ENCODE peak calls at places on chromosomes 4 and X, in ten cellular contexts. G is IMR-90; S is right cardiac atrium; U is CD8-positive, alpha-beta memory T cell; F is AG09309; C is fibroblast of the aortic adventitia; R is tibial nerve; E is transverse colon; I is mammary epithelial cell; J is H7. P is an unnamed sample.

GRCh38 chrX:104697264-104697663 is 131.3 kb downstream of the IL1RAPL2 start:
- DNase-seq in G (no peak), S (no peak), U (no peak), F (no peak), C (no peak), R (no peak), E (no peak), I (no peak), J (no peak), P (peak; percentile 13)

GRCh38 chr4:42612898-42613297 is 44.0 kb downstream of the ATP8A1 start:
- DNase-seq in G (no peak), S (no peak), U (no peak), F (no peak), C (no peak), R (no peak), E (no peak), I (no peak), J (no peak), P (no peak)

GRCh38 chr4:54784188-54784671 is 126.5 kb downstream of the KIT start:
- DNase-seq in G (peak; percentile 91), S (peak; percentile 86), U (no peak), F (peak; percentile 79), C (peak; percentile 92), R (peak; percentile 74), E (peak; percentile 70), I (no peak), J (no peak), P (peak; percentile 89)

GRCh38 chr4:165560941-165561340 is 182.1 kb downstream of the CPE start:
- DNase-seq in G (no peak), S (no peak), U (no peak), F (no peak), C (peak; percentile 46), R (no peak), E (no peak), I (no peak), J (no peak), P (peak; percentile 37)

GRCh38 chr4:163901305-163901704 is 406.8 kb downstream of the TMA16 start:
- DNase-seq in G (no peak), S (no peak), U (no peak), F (no peak), C (no peak), R (no peak), E (no peak), I (no peak), J (peak; percentile 15), P (no peak)

GRCh38 chrX:14064632-14065432 is 35.1 kb upstream of the GEMIN8 start:
- DNase-seq in G (peak; percentile 51), S (no peak), U (no peak), F (no peak), C (peak; percentile 21), R (no peak), E (peak; percentile 38), I (peak; percentile 35), J (no peak), P (peak; percentile 8)

GRCh38 chr4:77006753-77007355 is 57.3 kb downstream of the SEPTIN11 start:
- DNase-seq in G (no peak), S (no peak), U (no peak), F (no peak), C (no peak), R (no peak), E (no peak), I (no peak), J (no peak), P (no peak)

GRCh38 chrX:39883664-39884063 is 214.1 kb downstream of the BCOR start:
- DNase-seq in G (no peak), S (no peak), U (peak; percentile 15), F (no peak), C (no peak), R (no peak), E (no peak), I (no peak), J (no peak), P (no peak)

GRCh38 chrX:103688949-103689348 is 2.5 kb upstream of the MORF4L2 start:
- DNase-seq in G (peak; percentile 44), S (no peak), U (peak; percentile 24), F (no peak), C (peak; percentile 58), R (no peak), E (no peak), I (peak; percentile 30), J (no peak), P (peak; percentile 45)

GRCh38 chrX:103685396-103685795 is 1.1 kb downstream of the MORF4L2 start:
- DNase-seq in G (no peak), S (no peak), U (no peak), F (no peak), C (peak; percentile 24), R (no peak), E (no peak), I (no peak), J (no peak), P (peak; percentile 21)

GRCh38 chrX:103687696-103688191 is 1.2 kb upstream of the MORF4L2 start:
- DNase-seq in G (peak; percentile 73), S (peak; percentile 63), U (peak; percentile 44), F (peak; percentile 34), C (peak; percentile 85), R (peak; percentile 54), E (peak; percentile 67), I (peak; percentile 62), J (peak; percentile 70), P (peak; percentile 83)

GRCh38 chrX:103686199-103687072 is at the start of gene MORF4L2:
- DNase-seq in G (peak; percentile 99), S (peak; percentile 90), U (peak; percentile 92), F (peak; percentile 99), C (peak; percentile 99), R (peak; percentile 77), E (peak; percentile 93), I (peak; percentile 97), J (peak; percentile 74), P (peak; percentile 99)

DNA sequence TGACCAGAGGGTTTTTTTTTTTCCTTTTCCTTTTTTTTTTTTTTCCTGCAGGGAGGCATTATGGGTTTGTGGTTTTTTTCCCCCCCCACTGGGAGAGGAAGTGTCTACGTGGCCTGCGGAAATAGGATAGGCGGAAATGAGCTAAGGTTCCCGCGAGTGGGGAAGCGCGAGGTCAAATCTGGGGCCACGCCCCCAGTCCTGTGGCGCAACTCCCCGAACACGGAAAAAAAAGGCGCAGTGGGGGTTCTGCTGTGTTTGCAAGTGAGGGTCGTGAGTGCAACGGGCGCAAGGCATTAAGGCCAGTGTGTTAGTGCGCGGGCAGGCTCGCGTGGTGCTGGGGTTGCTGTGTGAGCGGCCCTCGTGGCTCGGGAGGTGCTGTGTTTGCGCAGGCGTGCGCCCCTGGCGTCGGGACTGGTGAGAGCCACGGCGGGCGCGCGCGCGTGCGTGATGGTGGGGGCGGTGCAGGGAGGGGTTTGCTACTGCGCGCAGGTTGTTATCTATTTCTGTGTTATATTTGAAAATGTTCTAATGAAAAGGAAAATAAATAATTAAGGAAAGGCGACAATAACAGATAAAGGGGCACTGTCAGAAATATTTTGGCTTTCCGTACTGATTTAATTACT is 685 bp upstream of the MORF4L2 start:
- DNase-seq in G (peak; percentile 76), S (peak; percentile 89), U (peak; percentile 87), F (peak; percentile 32), C (no peak), R (peak; percentile 86), E (peak; percentile 88), I (no peak), J (peak; percentile 63), P (no peak)
- H3K4me3 ChIP-seq in G (peak overlapping the region; percentile 75), S (peak overlapping the region; percentile 83), U (peak overlapping the region; percentile 94), F (peak overlapping the region; percentile 73), C (peak overlapping the region; percentile 76), R (peak overlapping the region; percentile 43), E (peak overlapping the region; percentile 40), I (peak overlapping the region; percentile 70), J (peak overlapping the region; percentile 80), P (peak overlapping the region; percentile 73)

GRCh38 chr4:113575391-113575790 is 186.1 kb downstream of the CAMK2D start:
- DNase-seq in G (peak; percentile 60), S (no peak), U (no peak), F (no peak), C (peak; percentile 64), R (no peak), E (no peak), I (peak; percentile 13), J (no peak), P (peak; percentile 65)

GRCh38 chr4:113572620-113573019 is 188.9 kb downstream of the CAMK2D start:
- DNase-seq in G (no peak), S (no peak), U (no peak), F (no peak), C (no peak), R (no peak), E (no peak), I (no peak), J (no peak), P (no peak)

GRCh38 chr4:113579360-113579759 is 182.2 kb downstream of the CAMK2D start:
- DNase-seq in G (no peak), S (no peak), U (no peak), F (no peak), C (no peak), R (no peak), E (no peak), I (no peak), J (no peak), P (no peak)

GRCh38 chr4:113576947-113577678 is 184.4 kb downstream of the CAMK2D start:
- DNase-seq in G (no peak), S (no peak), U (no peak), F (no peak), C (no peak), R (no peak), E (no peak), I (no peak), J (no peak), P (no peak)

DNA sequence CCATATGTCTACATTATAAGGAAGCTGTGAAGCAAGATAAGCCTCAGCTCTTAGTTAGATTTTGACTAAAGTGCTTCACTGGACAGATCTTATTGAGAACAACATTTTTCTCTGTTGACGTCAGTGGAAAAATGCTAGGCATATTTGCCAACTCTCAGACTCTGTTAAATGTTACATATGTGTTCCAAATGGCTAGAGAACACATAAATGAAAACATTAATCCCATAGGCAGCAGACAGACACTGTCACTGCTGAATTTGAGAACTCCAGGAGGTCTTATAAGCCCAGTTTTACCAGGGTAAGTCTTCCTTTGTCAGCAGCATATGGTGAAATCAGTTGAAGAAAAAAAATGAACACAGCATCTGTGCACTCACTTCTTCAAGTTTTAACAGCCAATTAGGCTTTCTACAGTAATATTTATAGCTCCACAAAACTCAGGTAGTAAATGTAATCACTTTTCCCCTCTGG is 186.9 kb downstream of the CAMK2D start:
- DNase-seq in G (peak; percentile 80), S (no peak), U (no peak), F (no peak), C (peak; percentile 88), R (no peak), E (no peak), I (peak; percentile 11), J (no peak), P (peak; percentile 67)
- H3K4me3 ChIP-seq in G (no peak overlapping the region), S (no peak overlapping the region), U (no peak overlapping the region), F (no peak overlapping the region), C (no peak overlapping the region), R (no peak overlapping the region), E (no peak overlapping the region), I (no peak overlapping the region), J (no peak overlapping the region), P (no peak overlapping the region)

DNA sequence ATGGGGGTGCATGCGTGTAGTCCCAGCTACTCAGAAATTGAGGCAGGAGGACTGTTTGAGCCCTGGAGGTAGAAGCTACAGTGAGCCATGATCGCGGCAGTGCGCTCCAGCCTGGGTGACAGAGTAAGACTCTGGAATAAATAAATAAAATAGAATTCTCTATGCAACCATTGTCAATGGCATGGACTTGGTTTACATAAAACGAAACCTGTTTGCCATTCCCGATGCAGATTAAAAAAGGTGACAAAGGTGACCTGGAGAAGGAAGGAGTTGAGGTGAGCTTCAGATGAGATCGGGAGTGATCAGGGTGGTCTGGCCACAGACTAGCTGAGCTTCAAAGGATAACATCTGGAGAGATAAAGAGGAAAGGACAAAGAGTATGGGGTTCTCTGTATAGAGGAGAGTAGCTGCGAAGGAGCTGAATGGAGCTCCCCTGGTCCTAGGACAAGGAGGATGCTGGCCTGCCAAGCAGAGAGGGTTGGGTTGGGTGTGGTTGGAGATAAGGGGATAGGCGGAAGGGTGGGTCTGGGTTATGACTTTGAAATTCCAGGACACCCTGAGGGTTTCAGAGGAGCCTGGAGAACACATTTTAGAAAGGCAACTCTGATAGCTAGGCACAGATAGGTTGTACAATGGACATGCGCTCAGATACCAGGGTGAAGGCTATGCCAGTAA is 98.6 kb downstream of the RBM47 start:
- DNase-seq in G (no peak), S (peak; percentile 27), U (no peak), F (no peak), C (no peak), R (no peak), E (peak; percentile 81), I (no peak), J (no peak), P (no peak)
- H3K4me3 ChIP-seq in G (no peak overlapping the region), S (no peak overlapping the region), U (no peak overlapping the region), F (no peak overlapping the region), C (no peak overlapping the region), R (no peak overlapping the region), E (no peak overlapping the region), I (no peak overlapping the region), J (no peak overlapping the region), P (no peak overlapping the region)

DNA sequence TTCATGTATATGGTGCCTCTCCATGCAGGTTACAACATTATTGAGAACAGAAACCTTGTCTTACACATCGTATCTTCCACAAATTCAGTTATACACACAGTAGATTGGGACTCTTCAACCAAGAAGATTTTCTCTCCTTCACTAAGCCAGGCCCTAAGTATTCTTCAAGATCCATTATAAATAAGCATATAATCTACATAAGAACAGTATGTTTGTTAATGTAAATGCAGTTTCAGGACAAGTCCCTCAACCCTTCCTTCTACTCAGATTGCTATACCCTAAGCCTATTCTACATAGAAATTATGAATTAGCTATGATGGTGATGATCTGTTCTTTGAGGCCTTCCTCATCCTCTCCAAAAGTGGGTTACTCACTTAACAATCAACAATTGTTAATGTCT is 41.2 kb downstream of the COL4A6 start:
- DNase-seq in G (no peak), S (no peak), U (no peak), F (no peak), C (no peak), R (no peak), E (no peak), I (no peak), J (no peak), P (no peak)
- H3K4me3 ChIP-seq in G (no peak overlapping the region), S (no peak overlapping the region), U (no peak overlapping the region), F (no peak overlapping the region), C (no peak overlapping the region), R (no peak overlapping the region), E (no peak overlapping the region), I (no peak overlapping the region), J (no peak overlapping the region), P (no peak overlapping the region)

P was measured in fibroblast of mammary gland.